ENCODE peak calls at places on chromosomes 2 and 18, in four cellular contexts. Y, O, G and Z are unnamed samples. For H3K9me1, the result is how much of the 10 kb centered on the place peaks cover.

GRCh38 chr18:14922965-14923565 is 175.1 kb downstream of the ANKRD30B start:
- DNase-seq in Y (no peak), O (no peak), G (no peak), Z (no peak)

GRCh38 chr2:9488583-9489547 is 14.5 kb downstream of the IAH1 start:
- DNase-seq in G (no peak), O (no peak), Y (no peak), Z (peak)

GRCh38 chr2:240951045-240951594 is 45.0 kb downstream of the CROCC2 start:
- DNase-seq in O (no peak), G (no peak), Y (no peak), Z (no peak)

GRCh38 chr2:68325056-68325455 is 5.3 kb upstream of the CNRIP1 start:
- DNase-seq in O (no peak), G (peak), Y (no peak), Z (no peak)

GRCh38 chr2:3222636-3223035 is 155.0 kb downstream of the EIPR1 start:
- DNase-seq in G (no peak), Y (no peak), O (no peak), Z (no peak)

GRCh38 chr2:51344886-51345285 is 313.0 kb upstream of the NRXN1 start:
- DNase-seq in G (no peak), O (no peak), Y (no peak), Z (peak)

GRCh38 chr18:33918571-33918970 is 306.1 kb downstream of the NOL4 start:
- DNase-seq in G (no peak), Y (no peak), O (no peak), Z (no peak)

GRCh38 chr2:139684286-139684860 is 904.2 kb upstream of the NXPH2 start:
- DNase-seq in O (no peak), G (no peak), Y (no peak), Z (no peak)

GRCh38 chr2:104412384-104412783 is 441.5 kb upstream of the POU3F3 start:
- DNase-seq in G (peak), Y (no peak), O (no peak), Z (no peak)

GRCh38 chr2:55862673-55863390 is 60.8 kb downstream of the EFEMP1 start:
- DNase-seq in Y (peak), O (peak), G (peak), Z (peak)

GRCh38 chr2:182980652-182981051 is 57.6 kb downstream of the NCKAP1 start:
- DNase-seq in Y (no peak), G (no peak), O (no peak), Z (no peak)

GRCh38 chr2:203814661-203815540 is 52.7 kb upstream of the CTLA4 start:
- DNase-seq in G (peak), Y (peak), O (peak), Z (peak)

GRCh38 chr2:208192611-208193248 is 2.9 kb upstream of the C2orf80 start:
- DNase-seq in Y (no peak), O (no peak), G (no peak), Z (no peak)

GRCh38 chr18:65955747-65956146 is 204.9 kb downstream of the CDH7 start:
- DNase-seq in Y (no peak), G (no peak), O (no peak), Z (no peak)
- H3K9me1 ChIP-seq in Y (under half), G (under half), O (under half), Z (under half)

DNA sequence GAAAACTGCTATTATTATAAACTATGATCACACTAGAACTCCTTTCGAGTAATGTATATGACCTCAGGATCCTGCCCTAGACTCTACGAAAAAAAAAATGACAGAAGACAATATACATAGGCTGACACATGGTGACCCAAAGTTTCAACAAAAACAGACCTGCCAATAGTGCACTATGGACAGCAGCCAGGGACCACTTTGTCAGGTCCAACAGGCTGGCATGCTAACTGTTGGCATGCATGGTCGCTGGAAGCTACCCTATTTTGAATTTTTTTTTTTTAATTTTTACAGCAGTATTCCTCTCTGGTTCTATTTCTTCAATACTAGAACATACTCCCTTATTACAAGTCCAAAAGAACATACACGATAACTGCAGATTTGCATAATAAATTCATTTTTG is 38.1 kb downstream of the REV1 start:
- DNase-seq in G (no peak), O (no peak), Y (no peak), Z (no peak)
- H3K9me1 ChIP-seq in G (under half), O (under half), Y (under half), Z (under half)

DNA sequence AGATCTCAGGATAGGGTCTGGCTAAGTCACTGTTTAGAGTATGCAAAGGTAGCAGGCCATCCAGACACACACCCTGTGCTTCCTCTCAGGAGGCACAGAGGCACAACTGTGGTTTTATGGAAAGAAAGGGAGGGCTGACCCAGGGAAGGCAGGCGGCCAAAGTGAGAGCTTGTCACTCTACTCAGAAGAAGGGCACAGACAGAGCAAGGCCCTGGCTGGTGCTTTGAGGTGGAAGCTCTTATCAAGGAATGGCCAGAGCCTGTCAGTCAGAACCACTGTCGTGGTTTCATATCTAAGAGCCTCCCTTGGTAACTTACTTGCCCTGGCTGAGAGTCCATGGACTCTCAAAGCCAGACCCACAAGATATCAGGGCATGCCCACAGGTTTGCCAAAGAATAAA is 40.7 kb downstream of the SLC9A2 start:
- DNase-seq in G (peak), Y (no peak), O (no peak), Z (no peak)
- H3K9me1 ChIP-seq in G (under half), Y (under half), O (under half), Z (under half)

DNA sequence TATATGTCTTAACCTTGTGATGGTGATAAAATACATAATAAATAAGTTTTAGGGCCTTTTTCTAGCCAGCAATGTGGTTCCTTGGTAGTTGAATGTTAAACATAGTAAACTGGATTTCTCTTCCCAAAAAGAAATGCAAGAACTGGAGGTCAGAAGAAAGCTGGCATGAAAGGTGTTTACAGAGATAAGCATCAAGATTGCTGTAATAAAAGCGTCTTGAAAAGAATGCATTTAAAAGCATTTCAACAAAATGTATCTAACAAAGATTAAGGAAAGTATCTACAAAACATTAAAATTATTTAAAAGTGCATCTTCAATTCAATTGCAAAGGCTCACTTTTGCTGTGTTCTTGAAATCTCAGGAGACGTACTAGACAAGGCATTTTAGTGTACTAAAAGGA is 419.0 kb downstream of the ERBB4 start:
- DNase-seq in G (no peak), O (no peak), Y (no peak), Z (no peak)
- H3K9me1 ChIP-seq in G (under half), O (under half), Y (under half), Z (under half)